ENCODE peak calls at places on chromosomes 11 and 22, in six cellular contexts. F is nephron progenitor cell, Q is Caco-2, Y is BJ, W is GM12865, I is IMR-90. P is an unnamed sample.
A peak's percentile ranks its signal among the peaks of the same experiment; 100 is the strongest.

GRCh38 chr22:35674335-35674734 is 26.1 kb downstream of the APOL6 start:
- DNase-seq in F (no peak), Q (no peak), Y (no peak), W (no peak), I (no peak), P (no peak)

GRCh38 chr11:106384429-106384828 is 307.0 kb downstream of the AASDHPPT start:
- DNase-seq in F (no peak), Q (no peak), Y (no peak), W (no peak), I (no peak), P (no peak)

GRCh38 chr11:112880454-112880853 is 80.8 kb upstream of the NCAM1 start:
- DNase-seq in F (no peak), Q (no peak), Y (no peak), W (no peak), I (no peak), P (no peak)

GRCh38 chr22:20523118-20523983 is 15.9 kb downstream of the MED15 start:
- DNase-seq in F (no peak), Q (no peak), Y (no peak), W (peak; percentile 53), I (peak; percentile 59), P (no peak)

GRCh38 chr22:24510694-24511625 is 15.8 kb downstream of the UPB1 start:
- DNase-seq in F (no peak), Q (peak; percentile 89), Y (no peak), W (no peak), I (peak; percentile 68), P (no peak)

GRCh38 chr11:3224730-3225098 is 6.1 kb upstream of the MRGPRG start:
- DNase-seq in F (peak; percentile 51), Q (no peak), Y (no peak), W (no peak), I (no peak), P (no peak)

GRCh38 chr11:36014906-36015305 is 71.0 kb downstream of the LDLRAD3 start:
- DNase-seq in F (no peak), Q (no peak), Y (no peak), W (no peak), I (no peak), P (no peak)

GRCh38 chr11:29279716-29280115 is 737.1 kb downstream of the KCNA4 start:
- DNase-seq in F (no peak), Q (no peak), Y (no peak), W (peak; percentile 24), I (no peak), P (no peak)

GRCh38 chr22:28800308-28801041 is at the start of gene XBP1:
- DNase-seq in F (peak; percentile 93), Q (peak; percentile 92), Y (peak; percentile 53), W (peak; percentile 97), I (peak; percentile 93), P (peak; percentile 95)

GRCh38 chr22:28801845-28802594 is 1.7 kb upstream of the XBP1 start:
- DNase-seq in F (no peak), Q (no peak), Y (no peak), W (peak; percentile 52), I (no peak), P (no peak)

GRCh38 chr22:28799834-28800307 is 498 bp downstream of the XBP1 start:
- DNase-seq in F (peak; percentile 68), Q (no peak), Y (peak; percentile 1), W (peak; percentile 69), I (peak; percentile 54), P (peak; percentile 77)

GRCh38 chr22:28799125-28799833 is 1.1 kb downstream of the XBP1 start:
- DNase-seq in F (no peak), Q (no peak), Y (peak; percentile 82), W (peak; percentile 79), I (peak; percentile 96), P (no peak)

DNA sequence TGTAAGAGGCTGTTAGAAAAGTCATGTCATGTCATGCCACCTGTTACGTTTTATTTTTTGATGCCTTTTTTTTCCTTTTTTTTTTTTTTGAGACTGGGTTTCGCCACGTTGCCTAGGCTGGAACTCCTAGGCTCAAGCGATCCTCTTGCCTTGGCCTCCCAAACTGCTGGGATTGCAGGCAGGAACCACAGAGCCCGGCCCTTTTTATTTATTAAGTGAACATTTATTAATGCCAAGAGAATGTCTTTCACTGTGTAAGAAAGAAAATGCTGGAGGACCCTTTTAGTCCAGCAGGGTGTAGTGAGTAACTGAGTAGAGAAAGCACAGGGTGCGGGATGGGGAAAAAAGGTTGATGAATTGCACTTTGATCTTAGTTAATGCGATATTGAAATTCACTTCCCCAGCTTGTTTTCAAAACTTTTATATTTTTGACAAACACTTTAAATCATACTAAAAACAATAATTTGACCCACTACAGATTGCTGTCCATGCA is 2.3 kb upstream of the XBP1 start:
- DNase-seq in F (no peak), Q (no peak), Y (no peak), W (no peak), I (no peak), P (no peak)
- TF ChIP-seq CTCF in F (no peak), Q (peak; percentile 18), Y (no peak), W (no peak), I (no peak), P (peak; percentile 51)

GRCh38 chr11:21180194-21180593 is 510.8 kb downstream of the NELL1 start:
- DNase-seq in F (no peak), Q (no peak), Y (no peak), W (no peak), I (no peak), P (no peak)
- TF ChIP-seq CTCF in F (no peak), Q (no peak), Y (no peak), W (no peak), I (no peak), P (no peak)

GRCh38 chr22:19270873-19271272 is 20.6 kb downstream of the CLTCL1 start:
- DNase-seq in F (no peak), Q (no peak), Y (no peak), W (no peak), I (no peak), P (peak; percentile 8)
- TF ChIP-seq CTCF in F (no peak), Q (no peak), Y (no peak), W (no peak), I (no peak), P (no peak)

GRCh38 chr11:130390071-130390758 is 38.2 kb downstream of the ADAMTS8 start:
- DNase-seq in F (no peak), Q (no peak), Y (no peak), W (no peak), I (peak; percentile 99), P (no peak)
- TF ChIP-seq CTCF in F (no peak), Q (no peak), Y (peak; percentile 70), W (no peak), I (peak; percentile 89), P (peak; percentile 44)

GRCh38 chr11:97854877-97855276 is 1165.9 kb upstream of the CNTN5 start:
- DNase-seq in F (no peak), Q (no peak), Y (no peak), W (no peak), I (no peak), P (no peak)
- TF ChIP-seq CTCF in F (no peak), Q (no peak), Y (no peak), W (no peak), I (no peak), P (no peak)

DNA sequence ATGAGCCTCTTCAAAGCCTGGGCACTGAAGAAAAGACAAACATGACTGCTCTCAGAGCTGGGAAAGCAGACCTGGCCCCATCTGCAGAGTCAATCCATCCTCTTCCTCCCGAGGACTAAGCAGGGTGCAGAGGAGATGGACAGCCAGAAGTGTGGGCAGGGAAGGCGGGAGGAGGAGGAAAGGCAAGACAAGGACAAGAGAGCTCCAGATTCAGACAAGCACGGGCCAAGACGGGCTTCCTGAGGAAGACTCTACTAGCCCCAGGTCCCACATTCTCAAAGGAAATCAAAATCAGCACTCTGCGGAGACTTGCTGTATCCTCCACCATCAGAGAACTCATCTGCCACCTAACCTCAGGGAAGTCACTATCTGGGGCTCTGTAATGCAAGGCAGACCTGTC is 28.5 kb downstream of the OPCML start:
- DNase-seq in F (no peak), Q (no peak), Y (no peak), W (no peak), I (no peak), P (no peak)
- TF ChIP-seq CTCF in F (no peak), Q (no peak), Y (no peak), W (no peak), I (no peak), P (no peak)

GRCh38 chr11:10564692-10565318 is 3.7 kb downstream of the LYVE1 start:
- DNase-seq in F (no peak), Q (no peak), Y (no peak), W (peak; percentile 18), I (no peak), P (no peak)
- TF ChIP-seq CTCF in F (no peak), Q (no peak), Y (peak; percentile 47), W (no peak), I (peak; percentile 49), P (peak; percentile 28)

DNA sequence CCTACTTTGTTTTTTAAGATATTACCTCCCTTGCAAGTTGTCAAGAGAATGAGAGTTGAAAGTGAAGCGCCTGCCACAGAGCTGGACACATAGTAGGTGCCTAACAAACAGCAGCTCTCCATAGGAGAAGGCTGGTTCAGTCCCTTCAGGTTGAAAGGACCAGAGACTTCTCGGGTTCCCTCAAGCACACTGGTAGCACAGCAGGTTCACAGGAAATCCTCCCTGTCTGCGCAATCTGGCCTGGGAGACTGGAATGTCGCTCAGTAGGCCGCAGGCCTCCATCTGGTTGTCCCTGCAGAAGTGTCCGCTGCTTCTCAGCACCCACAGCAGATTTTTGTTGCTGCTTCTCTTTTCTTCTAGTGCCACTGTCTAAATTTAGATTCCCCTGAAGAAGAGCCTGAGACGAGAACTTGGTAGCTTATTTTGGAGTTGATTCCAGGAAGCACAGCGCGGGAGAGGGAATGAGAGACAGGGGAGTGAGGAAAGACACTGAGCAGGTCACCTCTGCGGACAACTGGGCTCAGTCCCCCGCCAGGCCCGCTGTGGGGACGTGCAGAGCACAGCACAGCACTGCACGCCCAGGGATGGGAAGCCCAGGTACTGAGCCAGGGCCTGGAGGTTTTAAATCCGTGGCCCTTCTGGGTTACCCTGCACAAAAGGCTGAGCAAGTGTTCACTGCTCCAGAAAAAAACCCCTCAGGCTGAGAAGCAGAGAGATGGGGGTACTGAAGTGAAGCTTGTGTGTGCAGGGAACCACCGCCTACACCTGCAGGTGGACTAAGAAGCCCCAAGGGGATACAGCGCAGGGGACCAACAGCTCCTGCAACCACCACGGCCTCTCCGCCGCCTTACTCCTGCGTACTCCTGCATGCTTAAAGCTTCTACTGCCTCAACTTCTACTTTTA is 31.6 kb downstream of the RBX1 start:
- DNase-seq in F (no peak), Q (no peak), Y (no peak), W (peak; percentile 45), I (no peak), P (no peak)
- TF ChIP-seq CTCF in F (no peak), Q (no peak), Y (no peak), W (no peak), I (no peak), P (no peak)

GRCh38 chr11:122559734-122560382 is 95.7 kb upstream of the UBASH3B start:
- DNase-seq in F (no peak), Q (no peak), Y (no peak), W (peak; percentile 4), I (peak; percentile 25), P (no peak)

DNA sequence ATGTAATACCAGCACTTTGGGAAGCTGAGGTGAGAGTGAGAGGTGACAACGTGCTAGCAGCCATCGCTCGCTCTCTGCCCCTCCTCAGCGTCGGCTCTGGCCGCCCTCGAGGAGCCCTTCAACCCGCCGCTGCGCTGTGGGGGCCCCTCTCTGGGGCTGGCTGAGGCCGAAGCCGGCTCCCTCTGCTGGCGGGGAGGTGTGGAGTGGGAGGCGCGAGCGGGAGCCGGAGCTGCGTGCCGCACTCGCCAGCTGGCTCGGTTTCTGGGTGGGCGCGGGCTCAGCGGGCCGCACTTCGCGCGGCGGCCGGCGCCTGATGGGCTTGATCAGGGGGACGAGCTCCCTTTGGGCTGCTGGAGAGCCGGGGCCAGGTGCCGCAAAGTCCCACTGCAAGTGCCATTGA is 98.9 kb upstream of the UBASH3B start:
- DNase-seq in F (peak; percentile 78), Q (no peak), Y (no peak), W (no peak), I (no peak), P (no peak)
- TF ChIP-seq CTCF in F (peak; percentile 34), Q (no peak), Y (peak; percentile 44), W (no peak), I (peak; percentile 18), P (peak; percentile 64)